ENCODE peak calls at places on chromosomes 11 and 22, in eight cellular contexts. A, F, K, E, W, X, R and T are unnamed samples.

GRCh38 chr11:112161012-112161411 is 2.9 kb downstream of the IL18 start:
- DNase-seq in A (no peak), F (no peak), K (no peak), E (no peak), W (no peak), X (no peak), R (no peak), T (no peak)

GRCh38 chr22:47048123-47049077 is 285.9 kb downstream of the TBC1D22A start:
- DNase-seq in A (no peak), F (no peak), K (no peak), E (no peak), W (no peak), X (no peak), R (no peak), T (no peak)

GRCh38 chr11:33500331-33500730 is 200.3 kb downstream of the C11orf91 start:
- DNase-seq in A (no peak), F (no peak), K (no peak), E (no peak), W (no peak), X (no peak), R (no peak), T (no peak)

GRCh38 chr11:61529537-61530225 is 21.1 kb downstream of the LRRC10B start:
- DNase-seq in A (peak; percentile 67), F (peak; percentile 80), K (no peak), E (no peak), W (no peak), X (no peak), R (no peak), T (no peak)

GRCh38 chr22:48488149-48488551 is 1339.5 kb downstream of the BRD1 start:
- DNase-seq in A (no peak), F (no peak), K (no peak), E (peak; percentile 37), W (no peak), X (no peak), R (no peak), T (no peak)

GRCh38 chr11:11519184-11519583 is 102.6 kb downstream of the GALNT18 start:
- DNase-seq in A (no peak), F (no peak), K (no peak), E (peak; percentile 14), W (no peak), X (no peak), R (no peak), T (no peak)

GRCh38 chr11:133072366-133072765 is 459.9 kb downstream of the OPCML start:
- DNase-seq in A (no peak), F (no peak), K (no peak), E (no peak), W (no peak), X (no peak), R (no peak), T (no peak)

GRCh38 chr22:49599691-49600451 is 227.8 kb downstream of the BRD1 start:
- DNase-seq in A (no peak), F (no peak), K (no peak), E (no peak), W (no peak), X (no peak), R (no peak), T (no peak)

GRCh38 chr22:46351767-46352166 is 16.3 kb downstream of the TRMU start:
- DNase-seq in A (peak; percentile 20), F (no peak), K (no peak), E (no peak), W (no peak), X (no peak), R (no peak), T (no peak)

GRCh38 chr11:95067042-95067827 is 516 bp downstream of the SRSF8 start:
- DNase-seq in A (peak; percentile 88), F (peak; percentile 87), K (peak; percentile 50), E (peak; percentile 78), W (peak; percentile 59), X (peak; percentile 81), R (peak; percentile 83), T (no peak)

GRCh38 chr11:40514124-40514523 is 945.3 kb downstream of the LRRC4C start:
- DNase-seq in A (no peak), F (peak; percentile 21), K (no peak), E (peak; percentile 20), W (no peak), X (no peak), R (no peak), T (no peak)

GRCh38 chr22:29840498-29840897 is 2.4 kb upstream of the ASCC2 start:
- DNase-seq in A (no peak), F (no peak), K (no peak), E (no peak), W (no peak), X (no peak), R (no peak), T (no peak)

GRCh38 chr11:67119577-67120391 is 721 bp downstream of the KDM2A start:
- DNase-seq in A (peak; percentile 31), F (peak; percentile 40), K (no peak), E (peak; percentile 19), W (peak; percentile 48), X (peak; percentile 41), R (peak; percentile 29), T (no peak)

GRCh38 chr22:40728731-40729189 is 49.5 kb downstream of the MCHR1 start:
- DNase-seq in A (no peak), F (no peak), K (peak; percentile 78), E (no peak), W (no peak), X (no peak), R (peak; percentile 53), T (no peak)

GRCh38 chr11:102184269-102184987 is 74.2 kb downstream of the YAP1 start:
- DNase-seq in A (no peak), F (no peak), K (no peak), E (no peak), W (no peak), X (no peak), R (no peak), T (no peak)

GRCh38 chr11:75246673-75247350 is 6.2 kb downstream of the TPBGL start:
- DNase-seq in A (no peak), F (no peak), K (no peak), E (no peak), W (no peak), X (no peak), R (no peak), T (no peak)

GRCh38 chr11:12827929-12828812 is 153.9 kb downstream of the TEAD1 start:
- DNase-seq in A (no peak), F (peak; percentile 55), K (no peak), E (peak; percentile 59), W (no peak), X (peak; percentile 58), R (no peak), T (peak; percentile 57)

GRCh38 chr22:36237462-36238347 is 1.6 kb downstream of the APOL2 start:
- DNase-seq in A (no peak), F (no peak), K (no peak), E (no peak), W (peak; percentile 33), X (no peak), R (peak; percentile 29), T (no peak)

GRCh38 chr11:61954106-61955030 is 4.2 kb downstream of the BEST1 start:
- DNase-seq in A (no peak), F (no peak), K (no peak), E (peak; percentile 36), W (no peak), X (no peak), R (no peak), T (no peak)

GRCh38 chr11:1150769-1151365 is 6.9 kb upstream of the MUC5AC start:
- DNase-seq in A (no peak), F (peak; percentile 16), K (no peak), E (peak; percentile 93), W (no peak), X (no peak), R (no peak), T (no peak)

GRCh38 chr11:14584595-14584994 is 59.0 kb upstream of the PDE3B start:
- DNase-seq in A (no peak), F (no peak), K (no peak), E (peak; percentile 3), W (no peak), X (no peak), R (no peak), T (no peak)

GRCh38 chr11:57335343-57336110 is at the start of gene SSRP1:
- DNase-seq in A (peak; percentile 87), F (peak; percentile 92), K (peak; percentile 87), E (peak; percentile 91), W (peak; percentile 90), X (peak; percentile 88), R (peak; percentile 87), T (no peak)

GRCh38 chr22:45420011-45420410 is 6.5 kb downstream of the RIBC2 start:
- DNase-seq in A (no peak), F (no peak), K (no peak), E (no peak), W (no peak), X (no peak), R (no peak), T (no peak)

GRCh38 chr11:36433896-36434295 is 76.2 kb downstream of the TRAF6 start:
- DNase-seq in A (no peak), F (no peak), K (no peak), E (no peak), W (no peak), X (no peak), R (no peak), T (no peak)

GRCh38 chr22:35567214-35567792 is 26.7 kb downstream of the RASD2 start:
- DNase-seq in A (no peak), F (no peak), K (no peak), E (no peak), W (no peak), X (no peak), R (no peak), T (no peak)

GRCh38 chr22:49703391-49703926 is 124.2 kb downstream of the BRD1 start:
- DNase-seq in A (no peak), F (no peak), K (no peak), E (no peak), W (no peak), X (no peak), R (no peak), T (no peak)

GRCh38 chr22:23212061-23213030 is 32.0 kb downstream of the BCR start:
- DNase-seq in A (no peak), F (peak; percentile 24), K (no peak), E (no peak), W (no peak), X (no peak), R (no peak), T (no peak)